ENCODE peak calls at places on chromosomes 13 and 19, in seven cellular contexts. X is BE2C, D is choroid plexus epithelial cell, G is kidney epithelial cell, I is HL-60, W is endothelial cell of umbilical vein, Q is body of pancreas. M is an unnamed sample.

GRCh38 chr19:3593156-3593555 is 7.9 kb downstream of the GIPC3 start:
- DNase-seq in D (no peak), G (no peak), X (no peak), Q (no peak), W (no peak), I (no peak), M (no peak)

GRCh38 chr19:34364830-34365462 is at the start of gene GPI:
- DNase-seq in X (peak), G (no peak), I (peak), W (peak), D (peak), Q (peak), M (peak)

GRCh38 chr19:45179063-45179847 is 671 bp downstream of the BLOC1S3 start:
- DNase-seq in G (no peak), X (peak), D (peak), I (no peak), Q (peak), W (no peak), M (peak)

GRCh38 chr13:51212808-51213728 is 9.1 kb upstream of the FAM124A start:
- DNase-seq in I (no peak), Q (no peak), D (peak), G (no peak), X (no peak), W (no peak), M (no peak)

GRCh38 chr13:37615271-37615670 is 16.7 kb upstream of the POSTN start:
- DNase-seq in X (no peak), Q (no peak), I (no peak), G (no peak), W (no peak), D (no peak), M (no peak)

GRCh38 chr19:23437901-23438300 is 42.6 kb upstream of the ZNF91 start:
- DNase-seq in G (no peak), D (no peak), Q (no peak), X (peak), W (no peak), I (no peak), M (no peak)

GRCh38 chr19:53961523-53962345 is 1.0 kb upstream of the CACNG8 start:
- DNase-seq in X (no peak), I (no peak), W (no peak), Q (no peak), D (peak), G (no peak), M (peak)

GRCh38 chr19:19064811-19065745 is 1.3 kb downstream of the SLC25A42 start:
- DNase-seq in I (no peak), X (no peak), D (peak), Q (peak), G (no peak), W (peak), M (peak)

GRCh38 chr19:29704562-29705558 is 10.2 kb downstream of the C19orf12 start:
- DNase-seq in W (no peak), G (no peak), I (no peak), X (no peak), Q (no peak), D (no peak), M (no peak)

GRCh38 chr13:48201044-48201443 is 32.0 kb upstream of the ITM2B start:
- DNase-seq in G (no peak), W (no peak), D (no peak), I (no peak), Q (peak), X (no peak), M (no peak)

GRCh38 chr13:97266328-97266727 is 44.2 kb downstream of the MBNL2 start:
- DNase-seq in G (no peak), W (no peak), X (no peak), D (no peak), I (no peak), Q (no peak), M (peak)

GRCh38 chr13:101916108-101916757 is 463.8 kb downstream of the ITGBL1 start:
- DNase-seq in W (no peak), G (no peak), Q (peak), X (peak), I (no peak), D (peak), M (peak)

GRCh38 chr19:44703336-44704078 is 4.6 kb downstream of the CEACAM16 start:
- DNase-seq in W (no peak), D (no peak), X (no peak), I (no peak), Q (no peak), G (no peak), M (no peak)

GRCh38 chr13:113672002-113672651 is 5.1 kb downstream of the GRK1 start:
- DNase-seq in G (no peak), X (peak), D (peak), Q (peak), W (no peak), I (no peak), M (no peak)

GRCh38 chr13:111117961-111118360 is 2.9 kb downstream of the ARHGEF7 start:
- DNase-seq in W (no peak), D (no peak), I (no peak), G (no peak), Q (no peak), X (no peak), M (no peak)

GRCh38 chr19:18590273-18591272 is 2.0 kb downstream of the REX1BD start:
- DNase-seq in D (peak), G (peak), I (no peak), Q (no peak), W (no peak), X (peak), M (peak)

GRCh38 chr13:75685239-75685697 is 49.1 kb downstream of the LMO7 start:
- DNase-seq in D (peak), W (peak), I (no peak), X (no peak), G (peak), Q (no peak), M (peak)

GRCh38 chr13:50527612-50528509 is 315.6 kb downstream of the DLEU7 start:
- DNase-seq in I (no peak), D (no peak), X (no peak), W (no peak), G (no peak), Q (peak), M (no peak)

GRCh38 chr19:33734913-33735312 is 61.8 kb upstream of the KCTD15 start:
- DNase-seq in X (no peak), G (no peak), Q (peak), W (no peak), D (no peak), I (no peak), M (no peak)

GRCh38 chr13:24683833-24684599 is 3.8 kb downstream of the ATP12A start:
- DNase-seq in G (no peak), Q (peak), X (peak), W (peak), I (no peak), D (peak), M (peak)

GRCh38 chr19:39112338-39112890 is 13.2 kb upstream of the PAK4 start:
- DNase-seq in W (no peak), X (no peak), D (no peak), G (peak), Q (peak), I (no peak), M (no peak)

GRCh38 chr13:101283782-101284181 is 132.5 kb downstream of the NALCN start:
- DNase-seq in Q (no peak), G (no peak), I (no peak), X (no peak), D (no peak), W (no peak), M (no peak)

GRCh38 chr13:20291675-20292074 is 59.6 kb upstream of the GJB6 start:
- DNase-seq in D (no peak), X (no peak), W (no peak), I (no peak), G (no peak), Q (no peak), M (no peak)

GRCh38 chr19:4635763-4636135 is 3.6 kb upstream of the TNFAIP8L1 start:
- DNase-seq in X (no peak), G (no peak), I (no peak), Q (no peak), D (no peak), W (no peak), M (no peak)

GRCh38 chr13:99970761-99971575 is 599 bp downstream of the ZIC5 start:
- DNase-seq in X (no peak), I (no peak), G (no peak), D (no peak), Q (no peak), W (no peak), M (peak)

GRCh38 chr13:51122868-51123267 is 11.8 kb upstream of the C13orf42 start:
- DNase-seq in I (no peak), D (no peak), Q (no peak), W (no peak), X (no peak), G (peak), M (no peak)

GRCh38 chr13:99351772-99352171 is 44.6 kb upstream of the GPR183 start:
- DNase-seq in X (no peak), W (no peak), G (no peak), Q (no peak), I (no peak), D (no peak), M (no peak)

GRCh38 chr19:51712461-51713081 is 11.2 kb downstream of the HAS1 start:
- DNase-seq in X (no peak), G (no peak), D (peak), Q (peak), W (no peak), I (no peak), M (peak)

GRCh38 chr13:106589716-106590115 is 21.8 kb upstream of the ARGLU1 start:
- DNase-seq in D (peak), Q (no peak), I (no peak), G (no peak), X (no peak), W (peak), M (no peak)

GRCh38 chr19:40055832-40056504 is at the start of gene ZNF780B:
- DNase-seq in I (peak), X (peak), W (peak), D (peak), Q (peak), G (peak), M (peak)

GRCh38 chr19:5147074-5147970 is 178.4 kb downstream of the KDM4B start:
- DNase-seq in D (no peak), W (no peak), Q (peak), X (no peak), I (no peak), G (no peak), M (no peak)

GRCh38 chr13:37001921-37002250 is 1.3 kb downstream of the EXOSC8 start:
- DNase-seq in X (no peak), D (no peak), W (no peak), I (no peak), Q (no peak), G (no peak), M (no peak)

GRCh38 chr13:113922412-113923118 is 51.3 kb downstream of the C13orf46 start:
- DNase-seq in I (no peak), G (no peak), X (no peak), D (no peak), Q (no peak), W (no peak), M (no peak)

GRCh38 chr19:4567584-4568071 is 8.1 kb upstream of the SEMA6B start:
- DNase-seq in W (peak), X (peak), Q (peak), G (no peak), D (peak), I (no peak), M (peak)

GRCh38 chr19:6925801-6926751 is 38.7 kb downstream of the ADGRE1 start:
- DNase-seq in X (no peak), G (no peak), W (no peak), D (no peak), I (no peak), Q (no peak), M (peak)
- TF ChIP-seq CTCF in X (no peak), G (no peak), W (no peak), D (no peak), I (no peak), Q (no peak), M (peak)

GRCh38 chr19:14556662-14557188 is 15.1 kb downstream of the NDUFB7 start:
- DNase-seq in D (peak), Q (peak), G (no peak), I (peak), W (peak), X (peak), M (peak)
- H3K4me3 ChIP-seq in D (peak), Q (no peak), G (no peak), I (no peak), W (no peak), X (no peak), M (no peak)

DNA sequence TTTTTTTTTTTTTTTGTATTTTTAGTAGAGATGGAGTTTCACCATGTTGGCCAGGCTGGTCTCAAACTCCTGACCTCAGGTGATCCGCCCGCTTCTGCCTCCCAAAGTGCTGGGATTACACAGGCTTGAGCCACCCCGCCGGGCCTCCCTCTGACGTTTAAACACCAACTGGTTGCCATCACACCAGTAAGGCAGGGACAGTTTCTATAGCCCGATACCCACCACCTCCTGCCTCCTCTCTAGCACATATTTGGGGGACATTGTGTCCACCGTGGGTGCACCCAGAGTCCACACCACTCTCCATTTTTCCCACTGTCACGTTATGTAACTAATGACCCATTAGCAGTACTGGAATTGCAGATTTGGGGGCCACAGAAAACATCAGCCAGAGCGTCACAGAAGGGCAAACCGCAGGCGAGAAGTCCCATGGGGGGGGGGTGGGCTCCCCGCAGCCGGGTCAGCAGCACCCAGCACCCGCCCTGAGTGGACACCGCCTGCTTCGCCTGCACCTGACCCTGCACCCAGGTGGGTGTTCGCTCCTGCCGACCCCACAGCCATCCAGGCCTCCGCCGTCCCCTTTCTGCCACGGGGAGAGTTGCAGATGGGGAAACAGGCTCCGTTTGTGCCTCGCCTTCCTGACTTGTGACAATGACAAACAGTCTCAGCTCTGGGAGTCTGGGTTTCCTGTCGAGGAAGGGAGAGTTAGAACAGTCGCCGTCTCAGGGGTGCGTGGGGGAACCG is 3.6 kb downstream of the ONECUT3 start:
- DNase-seq in D (no peak), X (no peak), W (no peak), Q (no peak), G (no peak), I (no peak), M (no peak)
- TF ChIP-seq CTCF in D (no peak), X (no peak), W (no peak), Q (no peak), G (no peak), I (no peak), M (no peak)

DNA sequence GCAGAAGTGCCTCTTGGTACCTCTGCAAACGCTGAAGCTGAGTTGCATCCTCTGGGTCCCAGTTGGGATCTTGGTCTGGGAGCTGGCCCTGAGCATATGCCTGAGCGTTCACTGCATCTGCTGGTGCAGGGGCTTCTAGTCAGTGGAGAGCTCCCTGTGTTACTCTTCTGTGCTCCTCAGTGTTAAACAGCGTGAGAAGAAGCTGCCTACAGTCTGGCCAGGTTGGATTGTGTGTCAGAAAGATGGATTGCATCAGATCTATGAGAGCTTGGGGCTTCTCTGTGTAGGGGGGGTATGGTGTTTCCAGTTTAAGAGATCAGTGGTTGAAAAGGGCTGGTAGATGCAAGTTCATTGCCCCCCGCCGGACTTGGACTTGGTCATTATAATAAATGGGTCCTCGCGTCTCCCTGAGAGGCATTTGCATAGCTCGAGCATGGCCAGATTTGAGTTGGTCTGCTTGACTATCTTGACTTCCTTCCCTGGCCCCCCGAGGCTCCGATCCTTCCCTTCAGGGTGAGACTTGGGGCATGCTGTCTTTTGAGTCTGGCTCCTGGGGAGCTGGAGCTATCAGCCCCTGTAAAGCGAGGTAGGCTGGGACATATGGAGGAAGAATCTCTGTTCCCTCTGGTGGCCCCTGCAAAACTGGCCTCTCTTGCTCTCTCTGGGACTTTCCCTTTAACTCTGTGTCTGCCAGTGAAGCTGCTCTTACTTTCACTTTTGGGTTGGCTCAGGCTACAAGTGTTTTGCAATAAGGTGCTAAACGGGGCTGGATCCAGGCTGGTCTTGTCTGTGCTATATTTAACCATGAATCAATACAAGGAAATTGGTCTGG is 52.9 kb downstream of the OR10H4 start:
- DNase-seq in Q (peak), W (peak), X (no peak), G (peak), I (peak), D (peak), M (no peak)
- H3K4me3 ChIP-seq in Q (no peak), W (peak), X (no peak), G (no peak), I (peak), D (peak), M (no peak)

DNA sequence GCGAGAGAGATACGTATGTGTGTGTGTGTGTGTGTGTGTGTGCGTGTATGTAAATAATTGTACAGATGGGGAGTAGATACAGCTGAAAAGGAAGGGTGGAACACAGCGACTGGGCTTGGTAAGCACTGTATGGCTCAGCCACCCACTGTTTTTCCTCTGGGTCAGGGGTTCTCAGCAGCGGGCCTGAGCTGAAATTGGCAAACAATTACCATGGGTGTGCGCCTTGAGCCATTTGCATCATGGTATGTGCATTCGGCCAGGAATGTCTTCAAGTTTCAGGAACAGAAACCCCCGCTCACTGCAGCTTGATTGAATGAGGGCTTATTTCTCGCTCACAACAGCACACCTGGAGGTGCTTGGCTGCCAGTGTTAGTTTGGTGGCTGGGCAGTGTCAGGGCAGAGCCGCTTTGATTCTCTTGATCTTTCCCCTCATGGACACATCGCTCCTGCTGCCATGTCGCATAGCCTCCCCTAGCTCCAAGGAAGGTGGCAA is 126.7 kb downstream of the SIPA1L3 start:
- DNase-seq in I (no peak), D (peak), G (no peak), W (no peak), X (no peak), Q (no peak), M (no peak)
- TF ChIP-seq CTCF in I (no peak), D (no peak), G (peak), W (no peak), X (no peak), Q (no peak), M (no peak)

GRCh38 chr19:11154683-11155047 is 917 bp downstream of the SPC24 start:
- DNase-seq in X (no peak), W (no peak), D (no peak), G (no peak), Q (no peak), I (no peak), M (no peak)
- H3K4me3 ChIP-seq in X (peak), W (peak), D (no peak), G (peak), Q (no peak), I (peak), M (peak)

DNA sequence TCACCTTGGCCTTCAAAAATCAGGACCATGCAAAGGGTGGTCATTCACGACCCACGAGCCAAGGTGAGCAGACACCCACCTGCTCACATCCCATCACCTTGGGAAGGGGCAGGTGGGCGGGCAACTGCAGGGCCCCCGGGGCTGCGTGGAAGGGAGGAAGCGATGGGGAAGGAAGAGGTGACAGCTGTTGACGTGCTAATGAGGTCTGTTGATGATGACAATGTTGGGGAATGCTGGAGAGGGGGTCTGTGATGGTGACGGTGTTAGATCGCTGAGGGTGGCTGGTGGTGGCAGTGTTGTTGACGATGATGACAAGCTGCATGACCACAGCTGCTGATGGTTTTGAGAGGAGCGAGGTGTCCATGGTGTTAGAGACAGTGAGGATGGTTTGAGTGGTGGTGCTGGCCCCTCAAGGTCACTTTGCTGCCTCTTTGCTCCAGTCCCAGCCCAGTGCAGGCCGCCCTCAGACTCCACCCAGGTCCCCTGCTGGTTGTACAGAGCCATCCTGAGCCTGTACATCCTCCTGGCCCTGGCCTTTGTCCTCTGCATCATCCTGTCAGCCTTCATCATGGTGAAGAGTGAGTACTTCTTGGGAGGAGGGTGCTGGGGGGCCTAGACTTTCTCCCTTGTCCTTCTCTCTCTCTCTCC is 898 bp downstream of the MCEMP1 start:
- DNase-seq in D (no peak), I (no peak), X (no peak), Q (no peak), G (no peak), W (no peak), M (no peak)
- TF ChIP-seq CTCF in D (no peak), I (no peak), X (no peak), Q (no peak), G (no peak), W (no peak), M (no peak)

GRCh38 chr13:109233293-109233692 is 553.1 kb downstream of the IRS2 start:
- DNase-seq in D (no peak), X (no peak), G (no peak), Q (no peak), I (no peak), W (no peak), M (no peak)
- H3K4me3 ChIP-seq in D (no peak), X (no peak), G (no peak), Q (no peak), I (no peak), W (no peak), M (no peak)

GRCh38 chr13:27712421-27712820 is 79.9 kb upstream of the GSX1 start:
- DNase-seq in X (peak), I (no peak), G (no peak), W (no peak), Q (peak), D (peak), M (peak)
- TF ChIP-seq CTCF in X (peak), I (no peak), G (peak), W (no peak), Q (peak), D (peak), M (peak)

GRCh38 chr13:30158774-30159445 is 148.4 kb downstream of the KATNAL1 start:
- DNase-seq in W (no peak), D (peak), I (no peak), Q (no peak), G (no peak), X (no peak), M (peak)

GRCh38 chr13:30156270-30156669 is 151.1 kb downstream of the KATNAL1 start:
- DNase-seq in Q (no peak), D (no peak), I (no peak), W (no peak), X (no peak), G (no peak), M (no peak)

GRCh38 chr13:30157616-30157993 is 149.7 kb downstream of the KATNAL1 start:
- DNase-seq in W (no peak), D (no peak), Q (no peak), G (no peak), X (no peak), I (no peak), M (no peak)

GRCh38 chr13:30156826-30157615 is 150.3 kb downstream of the KATNAL1 start:
- DNase-seq in G (no peak), I (no peak), Q (no peak), X (no peak), W (no peak), D (no peak), M (no peak)

GRCh38 chr13:30159446-30159839 is 147.9 kb downstream of the KATNAL1 start:
- DNase-seq in D (peak), G (peak), Q (no peak), X (no peak), I (no peak), W (no peak), M (no peak)
- H3K4me3 ChIP-seq in D (no peak), G (no peak), Q (no peak), X (no peak), I (no peak), W (no peak), M (no peak)